ENCODE peak calls at places on chromosome 22, in eight cellular contexts. G, B, P, A, J, U, W and D are unnamed samples.
A peak's percentile ranks its signal among the peaks of the same experiment; 100 is the strongest.

GRCh38 chr22:38238519-38239051 is 34.2 kb downstream of the TMEM184B start:
- DNase-seq in G (no peak), B (no peak), P (no peak), A (no peak), J (no peak), U (no peak), W (no peak), D (no peak)

GRCh38 chr22:21038405-21038804 is 6.0 kb upstream of the SLC7A4 start:
- DNase-seq in G (no peak), B (no peak), P (no peak), A (no peak), J (no peak), U (no peak), W (no peak), D (peak; percentile 62)

GRCh38 chr22:35775339-35775738 is 57.7 kb downstream of the APOL5 start:
- DNase-seq in G (no peak), B (no peak), P (no peak), A (no peak), J (no peak), U (no peak), W (no peak), D (no peak)

GRCh38 chr22:40040927-40041326 is 46.2 kb downstream of the FAM83F start:
- DNase-seq in G (peak; percentile 24), B (no peak), P (no peak), A (peak; percentile 33), J (peak; percentile 26), U (no peak), W (peak; percentile 21), D (peak; percentile 33)

GRCh38 chr22:27493797-27494196 is 307.8 kb downstream of the MN1 start:
- DNase-seq in G (no peak), B (no peak), P (no peak), A (no peak), J (no peak), U (no peak), W (no peak), D (no peak)

GRCh38 chr22:43993072-43993760 is 30.9 kb upstream of the PARVB start:
- DNase-seq in G (peak; percentile 17), B (no peak), P (peak; percentile 43), A (peak; percentile 56), J (peak; percentile 64), U (peak; percentile 40), W (peak; percentile 52), D (peak; percentile 76)

GRCh38 chr22:24429411-24430365 is 2.3 kb downstream of the ADORA2A start:
- DNase-seq in G (peak; percentile 66), B (no peak), P (no peak), A (peak; percentile 69), J (no peak), U (peak; percentile 54), W (peak; percentile 51), D (peak; percentile 68)

GRCh38 chr22:30290318-30290678 is 993 bp upstream of the CASTOR1 start:
- DNase-seq in G (no peak), B (no peak), P (no peak), A (no peak), J (no peak), U (no peak), W (no peak), D (no peak)

GRCh38 chr22:24953294-24954113 is 988 bp downstream of the KIAA1671 start:
- DNase-seq in G (no peak), B (no peak), P (peak; percentile 19), A (peak; percentile 60), J (no peak), U (no peak), W (no peak), D (no peak)

GRCh38 chr22:24106385-24107381 is 74.6 kb upstream of the SUSD2 start:
- DNase-seq in G (no peak), B (no peak), P (no peak), A (no peak), J (peak; percentile 31), U (no peak), W (no peak), D (no peak)

GRCh38 chr22:23556026-23556620 is 24.0 kb downstream of the IGLL1 start:
- DNase-seq in G (no peak), B (no peak), P (no peak), A (no peak), J (no peak), U (no peak), W (no peak), D (no peak)

GRCh38 chr22:35564975-35565867 is 24.6 kb downstream of the RASD2 start:
- DNase-seq in G (no peak), B (no peak), P (no peak), A (no peak), J (no peak), U (no peak), W (peak; percentile 64), D (no peak)

GRCh38 chr22:42714768-42715430 is 5.8 kb downstream of the A4GALT start:
- DNase-seq in G (no peak), B (no peak), P (peak; percentile 22), A (no peak), J (no peak), U (no peak), W (no peak), D (no peak)

GRCh38 chr22:38298312-38299000 is 18.8 kb downstream of the CSNK1E start:
- DNase-seq in G (no peak), B (no peak), P (no peak), A (no peak), J (no peak), U (peak; percentile 41), W (peak; percentile 51), D (peak; percentile 65)

GRCh38 chr22:27667121-27667843 is 134.3 kb downstream of the MN1 start:
- DNase-seq in G (no peak), B (no peak), P (no peak), A (peak; percentile 45), J (peak; percentile 62), U (no peak), W (peak; percentile 88), D (no peak)

GRCh38 chr22:20758688-20759087 is 15.2 kb upstream of the SERPIND1 start:
- DNase-seq in G (no peak), B (no peak), P (peak; percentile 35), A (no peak), J (no peak), U (no peak), W (no peak), D (no peak)

GRCh38 chr22:24554316-24555159 is at the start of gene GUCD1:
- DNase-seq in G (no peak), B (no peak), P (peak; percentile 18), A (no peak), J (no peak), U (peak; percentile 14), W (peak; percentile 32), D (peak; percentile 41)

GRCh38 chr22:48053973-48054372 is 1291.5 kb downstream of the TBC1D22A start:
- DNase-seq in G (no peak), B (peak; percentile 76), P (no peak), A (no peak), J (no peak), U (no peak), W (no peak), D (no peak)

GRCh38 chr22:38802671-38803121 is 8.8 kb upstream of the DNAL4 start:
- DNase-seq in G (no peak), B (no peak), P (no peak), A (peak; percentile 38), J (peak; percentile 58), U (no peak), W (peak; percentile 91), D (peak; percentile 79)

GRCh38 chr22:50046481-50047245 is 11.4 kb downstream of the TTLL8 start:
- DNase-seq in G (no peak), B (no peak), P (no peak), A (no peak), J (no peak), U (no peak), W (no peak), D (no peak)

GRCh38 chr22:25563757-25564319 is 637 bp upstream of the GRK3 start:
- DNase-seq in G (no peak), B (no peak), P (peak; percentile 28), A (no peak), J (peak; percentile 26), U (no peak), W (no peak), D (no peak)

GRCh38 chr22:35987994-35988393 is 40.6 kb downstream of the RBFOX2 start:
- DNase-seq in G (no peak), B (no peak), P (no peak), A (no peak), J (no peak), U (no peak), W (no peak), D (no peak)

GRCh38 chr22:19523240-19524169 is 705 bp downstream of the CLDN5 start:
- DNase-seq in G (no peak), B (no peak), P (no peak), A (no peak), J (no peak), U (no peak), W (peak; percentile 45), D (no peak)

GRCh38 chr22:17483670-17484372 is 79.5 kb upstream of the SLC25A18 start:
- DNase-seq in G (no peak), B (no peak), P (no peak), A (no peak), J (no peak), U (no peak), W (no peak), D (no peak)

GRCh38 chr22:45341503-45341902 is 31.8 kb downstream of the FAM118A start:
- DNase-seq in G (no peak), B (no peak), P (no peak), A (no peak), J (no peak), U (peak; percentile 37), W (no peak), D (no peak)

GRCh38 chr22:36900225-36900624 is 13.2 kb upstream of the CSF2RB start:
- DNase-seq in G (no peak), B (no peak), P (no peak), A (no peak), J (no peak), U (no peak), W (no peak), D (no peak)

GRCh38 chr22:17647996-17648395 is 9.4 kb downstream of the BCL2L13 start:
- DNase-seq in G (no peak), B (no peak), P (no peak), A (no peak), J (no peak), U (no peak), W (no peak), D (no peak)

GRCh38 chr22:42994917-42995562 is 19.9 kb downstream of the PACSIN2 start:
- DNase-seq in G (peak; percentile 37), B (no peak), P (peak; percentile 75), A (no peak), J (peak; percentile 46), U (no peak), W (peak; percentile 85), D (no peak)

GRCh38 chr22:37905534-37906363 is at the start of gene MICALL1:
- DNase-seq in G (no peak), B (no peak), P (peak; percentile 62), A (peak; percentile 79), J (peak; percentile 81), U (peak; percentile 53), W (peak; percentile 90), D (peak; percentile 83)

GRCh38 chr22:29727248-29727551 is 7.4 kb downstream of the CABP7 start:
- DNase-seq in G (no peak), B (no peak), P (peak; percentile 34), A (peak; percentile 47), J (peak; percentile 49), U (no peak), W (peak; percentile 61), D (peak; percentile 74)

GRCh38 chr22:44023404-44024287 is 456 bp upstream of the PARVB start:
- DNase-seq in G (peak; percentile 9), B (no peak), P (no peak), A (peak; percentile 76), J (peak; percentile 42), U (peak; percentile 17), W (peak; percentile 55), D (peak; percentile 69)

GRCh38 chr22:44207981-44208317 is 27.2 kb downstream of the PARVG start:
- DNase-seq in G (no peak), B (no peak), P (no peak), A (no peak), J (no peak), U (no peak), W (no peak), D (no peak)

GRCh38 chr22:38788417-38788816 is 5.5 kb downstream of the DNAL4 start:
- DNase-seq in G (no peak), B (no peak), P (no peak), A (peak; percentile 42), J (no peak), U (no peak), W (peak; percentile 79), D (no peak)

GRCh38 chr22:37623075-37624016 is 14.7 kb downstream of the GGA1 start:
- DNase-seq in G (peak; percentile 27), B (peak; percentile 90), P (peak; percentile 32), A (peak; percentile 72), J (peak; percentile 70), U (peak; percentile 61), W (peak; percentile 46), D (peak; percentile 84)